ENCODE peak calls at places on chromosomes 13 and 19, in ten cellular contexts. G is NB4, I is tibial nerve, O is heart left ventricle, Z is A549, J is stomach, T is transverse colon, U is K562, B is HCT116, Y is breast epithelium. A is an unnamed sample.

GRCh38 chr19:18259848-18260247 is 14.4 kb downstream of the IQCN start:
- DNase-seq in G (peak), I (no peak), O (no peak), Z (no peak), J (no peak), T (no peak), U (no peak), B (no peak), Y (no peak), A (no peak)

GRCh38 chr19:48614436-48615144 is at the start of gene FAM83E:
- DNase-seq in G (peak), I (no peak), O (no peak), Z (peak), J (peak), T (peak), U (peak), B (no peak), Y (no peak), A (no peak)

GRCh38 chr19:18514800-18515682 is 6.8 kb downstream of the ELL start:
- DNase-seq in G (peak), I (no peak), O (peak), Z (no peak), J (peak), T (peak), U (no peak), B (no peak), Y (no peak), A (no peak)

GRCh38 chr13:113138792-113139551 is 16.4 kb downstream of the F10 start:
- DNase-seq in G (peak), I (no peak), O (no peak), Z (no peak), J (peak), T (no peak), U (no peak), B (no peak), Y (peak), A (no peak)

GRCh38 chr13:46142692-46143238 is 37.9 kb upstream of the CPB2 start:
- DNase-seq in G (no peak), I (no peak), O (no peak), Z (no peak), J (no peak), T (no peak), U (no peak), B (no peak), Y (no peak), A (no peak)

GRCh38 chr19:10864538-10864899 is 6.8 kb upstream of the CARM1 start:
- DNase-seq in G (peak), I (peak), O (peak), Z (peak), J (peak), T (peak), U (peak), B (peak), Y (peak), A (no peak)

GRCh38 chr13:43258771-43259170 is 235.4 kb downstream of the DNAJC15 start:
- DNase-seq in G (no peak), I (no peak), O (no peak), Z (no peak), J (no peak), T (no peak), U (no peak), B (no peak), Y (no peak), A (peak)

GRCh38 chr19:56133858-56134654 is 7.0 kb upstream of the ZNF444 start:
- DNase-seq in G (peak), I (no peak), O (no peak), Z (no peak), J (no peak), T (no peak), U (no peak), B (no peak), Y (no peak), A (no peak)

GRCh38 chr13:46315491-46316075 is 71.5 kb downstream of the RUBCNL start:
- DNase-seq in G (no peak), I (no peak), O (no peak), Z (no peak), J (no peak), T (no peak), U (no peak), B (no peak), Y (no peak), A (no peak)

GRCh38 chr19:7679771-7680605 is 645 bp upstream of the TRAPPC5 start:
- DNase-seq in G (no peak), I (no peak), O (no peak), Z (no peak), J (no peak), T (no peak), U (no peak), B (no peak), Y (no peak), A (no peak)

GRCh38 chr19:7680606-7681335 is at the start of gene TRAPPC5:
- DNase-seq in G (peak), I (peak), O (peak), Z (peak), J (peak), T (peak), U (peak), B (peak), Y (peak), A (no peak)

GRCh38 chr19:7679017-7679720 is 1.5 kb upstream of the TRAPPC5 start:
- DNase-seq in G (peak), I (no peak), O (no peak), Z (no peak), J (no peak), T (peak), U (peak), B (no peak), Y (no peak), A (no peak)

GRCh38 chr19:7682175-7682855 is 1.7 kb downstream of the TRAPPC5 start:
- DNase-seq in G (no peak), I (no peak), O (no peak), Z (no peak), J (no peak), T (no peak), U (no peak), B (no peak), Y (no peak), A (no peak)

GRCh38 chr19:7681336-7682174 is 922 bp downstream of the TRAPPC5 start:
- DNase-seq in G (peak), I (peak), O (peak), Z (peak), J (peak), T (peak), U (peak), B (peak), Y (peak), A (peak)
- TF ChIP-seq POLR2A in G (no peak), I (no peak), O (no peak), Z (no peak), J (no peak), T (no peak), U (no peak), B (no peak), Y (no peak), A (no peak)

DNA sequence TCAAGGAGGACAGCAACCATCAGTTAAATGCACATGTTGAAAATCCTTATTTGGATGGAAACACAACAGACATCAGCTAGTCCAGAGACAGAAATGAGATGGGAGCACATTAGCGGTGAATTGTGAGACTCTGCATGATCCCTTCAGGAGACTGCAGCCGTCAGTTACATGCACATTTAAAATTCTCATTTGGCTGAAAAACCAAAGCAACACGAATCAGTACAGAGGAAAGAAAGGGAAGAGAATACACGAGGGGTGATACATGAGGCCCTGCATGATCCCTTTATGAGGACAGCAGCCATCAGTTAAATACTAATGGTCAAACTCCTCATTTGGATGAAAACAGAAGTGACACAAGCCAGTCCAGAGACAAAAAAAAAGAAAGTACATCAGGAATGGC is 123.4 kb downstream of the PTPRS start:
- DNase-seq in G (no peak), I (no peak), O (no peak), Z (no peak), J (no peak), T (no peak), U (no peak), B (no peak), Y (no peak), A (no peak)
- TF ChIP-seq POLR2A in G (no peak), I (no peak), O (no peak), Z (no peak), J (no peak), T (no peak), U (no peak), B (no peak), Y (no peak), A (no peak)

GRCh38 chr19:29809795-29810503 is 1.8 kb upstream of the CCNE1 start:
- DNase-seq in G (no peak), I (no peak), O (no peak), Z (no peak), J (no peak), T (no peak), U (no peak), B (no peak), Y (no peak), A (no peak)

GRCh38 chr19:29810504-29810871 is 1.3 kb upstream of the CCNE1 start:
- DNase-seq in G (peak), I (no peak), O (no peak), Z (no peak), J (no peak), T (peak), U (peak), B (no peak), Y (peak), A (no peak)

GRCh38 chr19:29812080-29812880 is 489 bp downstream of the CCNE1 start:
- DNase-seq in G (peak), I (no peak), O (peak), Z (no peak), J (peak), T (peak), U (peak), B (no peak), Y (no peak), A (no peak)

GRCh38 chr19:29812881-29813275 is 1.1 kb downstream of the CCNE1 start:
- DNase-seq in G (no peak), I (no peak), O (no peak), Z (no peak), J (no peak), T (no peak), U (no peak), B (no peak), Y (no peak), A (no peak)

DNA sequence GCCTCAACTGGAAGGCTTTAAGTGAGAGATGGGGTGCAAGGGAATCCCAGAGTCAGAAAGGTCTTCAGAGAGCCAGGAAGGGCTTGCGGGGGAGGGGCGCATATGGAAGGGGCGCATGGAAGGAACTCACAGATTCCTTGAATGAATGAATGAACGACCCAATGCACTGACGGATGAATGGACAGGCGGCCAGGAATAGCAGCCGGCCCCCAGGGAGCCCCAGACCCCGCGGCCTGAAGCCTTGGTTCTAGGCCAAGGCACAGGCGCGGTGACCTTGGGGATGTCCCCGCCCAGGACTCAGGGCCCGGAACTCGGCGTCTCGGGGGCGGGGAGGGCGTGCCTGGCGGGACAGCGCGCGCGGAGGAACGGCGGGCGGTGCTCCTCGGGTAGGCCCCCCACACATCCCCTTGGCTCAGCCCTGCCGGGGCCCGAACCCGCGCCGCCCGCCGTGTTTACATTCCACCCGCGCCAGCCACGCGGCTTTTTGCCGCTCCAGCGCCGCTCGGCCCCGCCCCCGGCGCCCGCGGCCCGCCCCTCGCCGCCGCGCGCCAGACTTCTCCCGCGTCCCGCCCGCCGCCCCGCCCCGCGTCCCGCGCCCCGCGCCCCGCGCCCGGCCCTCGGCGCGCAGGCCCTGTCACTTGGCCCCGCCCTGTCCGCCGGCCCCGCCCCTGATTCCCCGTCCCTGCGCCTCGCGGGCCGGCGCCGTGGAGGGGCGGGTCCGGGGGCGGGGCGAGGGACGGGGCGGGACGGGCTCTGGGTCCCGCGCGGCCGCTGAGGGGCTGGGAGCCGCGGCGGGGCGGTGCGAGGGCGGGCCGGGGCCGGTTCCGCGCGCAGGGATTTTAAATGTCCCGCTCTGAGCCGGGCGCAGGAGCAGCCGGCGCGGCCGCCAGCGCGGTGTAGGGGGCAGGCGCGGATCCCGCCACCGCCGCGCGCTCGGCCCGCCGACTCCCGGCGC is at the start of gene CCNE1:
- DNase-seq in G (peak), I (peak), O (peak), Z (peak), J (peak), T (peak), U (peak), B (peak), Y (peak), A (peak)
- TF ChIP-seq POLR2A in G (peak), I (no peak), O (no peak), Z (peak), J (no peak), T (peak), U (peak), B (peak), Y (no peak), A (no peak)

GRCh38 chr19:44754743-44755066 is 6.2 kb downstream of the BCL3 start:
- DNase-seq in G (no peak), I (no peak), O (no peak), Z (no peak), J (no peak), T (no peak), U (no peak), B (no peak), Y (no peak), A (no peak)

GRCh38 chr19:44756089-44756562 is 7.6 kb downstream of the BCL3 start:
- DNase-seq in G (no peak), I (no peak), O (no peak), Z (no peak), J (no peak), T (no peak), U (no peak), B (no peak), Y (no peak), A (no peak)

GRCh38 chr19:44753619-44753931 is 5.1 kb downstream of the BCL3 start:
- DNase-seq in G (no peak), I (no peak), O (no peak), Z (no peak), J (no peak), T (no peak), U (no peak), B (no peak), Y (no peak), A (no peak)

GRCh38 chr19:44753932-44754742 is 5.6 kb downstream of the BCL3 start:
- DNase-seq in G (peak), I (peak), O (peak), Z (peak), J (peak), T (peak), U (peak), B (no peak), Y (peak), A (peak)

GRCh38 chr19:44755219-44755618 is 6.7 kb downstream of the BCL3 start:
- DNase-seq in G (no peak), I (no peak), O (no peak), Z (no peak), J (no peak), T (no peak), U (no peak), B (no peak), Y (no peak), A (no peak)
- TF ChIP-seq POLR2A in G (no peak), I (no peak), O (no peak), Z (no peak), J (no peak), T (no peak), U (no peak), B (no peak), Y (no peak), A (no peak)

GRCh38 chr13:77699059-77699680 is 1.7 kb downstream of the SLAIN1 start:
- DNase-seq in G (peak), I (no peak), O (no peak), Z (no peak), J (no peak), T (no peak), U (no peak), B (no peak), Y (no peak), A (no peak)

GRCh38 chr13:77696006-77696862 is 1.3 kb upstream of the SLAIN1 start:
- DNase-seq in G (no peak), I (no peak), O (no peak), Z (no peak), J (no peak), T (no peak), U (no peak), B (no peak), Y (no peak), A (no peak)

GRCh38 chr13:77696863-77697207 is 652 bp upstream of the SLAIN1 start:
- DNase-seq in G (no peak), I (no peak), O (no peak), Z (no peak), J (no peak), T (no peak), U (no peak), B (no peak), Y (no peak), A (no peak)

GRCh38 chr13:77698211-77699058 is 948 bp downstream of the SLAIN1 start:
- DNase-seq in G (peak), I (no peak), O (peak), Z (no peak), J (peak), T (peak), U (no peak), B (no peak), Y (no peak), A (no peak)

DNA sequence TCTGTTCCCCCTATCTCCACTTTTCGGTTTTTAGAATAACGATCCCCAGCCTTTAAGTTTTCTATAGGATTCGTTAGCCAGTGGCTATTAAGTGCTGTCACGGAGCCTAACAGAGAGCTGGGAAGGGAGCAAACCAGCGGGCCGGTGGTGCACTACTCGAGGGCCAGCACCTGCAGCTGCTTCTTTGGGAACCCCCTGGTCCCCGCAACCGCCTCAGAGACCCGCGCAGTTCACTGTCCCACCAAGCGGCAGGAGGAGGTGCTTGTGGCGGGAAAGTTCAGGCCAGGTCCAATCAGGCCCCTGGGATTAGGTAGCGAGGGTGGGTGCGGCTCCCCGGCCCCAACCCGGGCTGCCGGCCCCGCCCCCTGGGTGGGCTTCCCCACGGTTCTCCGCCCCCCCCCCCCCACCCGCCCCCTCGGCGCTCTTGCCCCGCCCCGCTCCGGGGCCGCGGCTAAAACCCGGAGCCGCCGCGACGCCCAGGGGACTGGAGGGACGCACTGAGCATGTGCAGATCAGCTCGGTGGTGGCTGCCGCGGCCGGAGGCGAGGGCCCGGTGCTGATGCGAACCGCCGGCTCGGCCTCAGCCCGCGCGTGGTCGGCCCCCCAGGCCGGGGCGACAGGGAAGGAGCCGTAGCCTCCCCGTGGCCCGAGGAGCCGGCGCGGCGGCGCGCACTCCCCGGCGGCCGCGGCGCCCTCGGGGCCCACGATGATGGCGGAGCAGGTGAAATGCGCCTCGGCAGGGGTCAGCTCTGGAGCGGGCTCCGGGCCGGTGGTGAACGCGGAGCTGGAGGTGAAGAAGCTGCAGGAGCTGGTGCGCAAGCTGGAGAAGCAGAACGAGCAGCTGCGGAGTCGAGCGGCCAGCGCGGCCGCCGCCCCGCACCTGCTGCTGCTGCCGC is at the start of gene SLAIN1:
- DNase-seq in G (peak), I (peak), O (peak), Z (peak), J (peak), T (peak), U (peak), B (no peak), Y (peak), A (no peak)
- TF ChIP-seq POLR2A in G (peak), I (no peak), O (no peak), Z (peak), J (no peak), T (no peak), U (no peak), B (no peak), Y (no peak), A (no peak)

GRCh38 chr19:806815-807421 is 9.7 kb downstream of the PTBP1 start:
- DNase-seq in G (no peak), I (no peak), O (peak), Z (no peak), J (no peak), T (no peak), U (peak), B (no peak), Y (no peak), A (no peak)
- TF ChIP-seq POLR2A in G (no peak), I (no peak), O (no peak), Z (no peak), J (no peak), T (no peak), U (peak), B (no peak), Y (no peak), A (no peak)